ENCODE peak calls at places on chromosomes 12 and 14, in nine cellular contexts. C is mucosa of descending colon, N is brain microvascular endothelial cell, L is ovary, I is astrocyte of the spinal cord, J is left ventricle myocardium inferior, U is kidney epithelial cell, A is Peyer's patch, T is bronchial epithelial cell. M is an unnamed sample.
A peak's percentile ranks its signal among the peaks of the same experiment; 100 is the strongest.

GRCh38 chr14:98293527-98293926 is 978.5 kb downstream of the BCL11B start:
- DNase-seq in I (peak; percentile 67), L (no peak), N (no peak), T (peak; percentile 87), U (no peak), J (no peak), C (no peak), A (no peak), M (no peak)

GRCh38 chr12:49945394-49946080 is 5.0 kb upstream of the AQP2 start:
- DNase-seq in A (peak; percentile 90), N (peak; percentile 81), L (peak; percentile 85), J (peak; percentile 85), T (peak; percentile 66), I (peak; percentile 71), U (peak; percentile 28), C (peak; percentile 81), M (peak; percentile 83)

GRCh38 chr12:47757840-47758583 is 668 bp downstream of the RAPGEF3 start:
- DNase-seq in U (no peak), N (no peak), L (peak; percentile 67), J (no peak), I (no peak), C (peak; percentile 64), A (no peak), T (no peak), M (no peak)

GRCh38 chr14:48954446-48954845 is 631.7 kb downstream of the RPS29 start:
- DNase-seq in U (no peak), T (no peak), L (no peak), N (no peak), C (no peak), I (no peak), A (no peak), J (no peak), M (no peak)

GRCh38 chr14:63295991-63296630 is 22.6 kb downstream of the GPHB5 start:
- DNase-seq in C (no peak), I (peak; percentile 35), N (peak; percentile 7), U (no peak), T (no peak), A (no peak), L (no peak), J (no peak), M (peak; percentile 72)

GRCh38 chr14:55846852-55847471 is 267.0 kb downstream of the KTN1 start:
- DNase-seq in I (peak; percentile 12), C (peak; percentile 47), A (peak; percentile 48), U (peak; percentile 23), J (no peak), N (no peak), T (peak; percentile 12), L (no peak), M (peak; percentile 65)

GRCh38 chr12:8446642-8447547 is 8.9 kb upstream of the CLEC6A start:
- DNase-seq in C (no peak), U (no peak), J (no peak), T (no peak), N (no peak), A (no peak), L (no peak), I (no peak), M (no peak)

GRCh38 chr12:6775185-6775770 is 3.0 kb downstream of the LAG3 start:
- DNase-seq in I (no peak), A (no peak), L (no peak), C (no peak), T (no peak), U (no peak), N (no peak), J (no peak), M (no peak)

GRCh38 chr14:35159742-35160409 is 37.5 kb downstream of the PRORP start:
- DNase-seq in N (peak; percentile 90), C (no peak), L (no peak), J (no peak), T (peak; percentile 99), A (no peak), I (peak; percentile 91), U (peak; percentile 97), M (peak; percentile 95)

GRCh38 chr12:24226745-24227350 is 277.4 kb upstream of the SOX5 start:
- DNase-seq in A (no peak), N (peak; percentile 97), J (no peak), I (peak; percentile 96), U (peak; percentile 77), C (no peak), T (peak; percentile 93), L (no peak), M (peak; percentile 89)

GRCh38 chr12:42483534-42483857 is 106.0 kb downstream of the PRICKLE1 start:
- DNase-seq in I (no peak), T (no peak), U (no peak), N (no peak), A (peak; percentile 60), J (peak; percentile 42), C (peak; percentile 58), L (peak; percentile 67), M (peak; percentile 28)

DNA sequence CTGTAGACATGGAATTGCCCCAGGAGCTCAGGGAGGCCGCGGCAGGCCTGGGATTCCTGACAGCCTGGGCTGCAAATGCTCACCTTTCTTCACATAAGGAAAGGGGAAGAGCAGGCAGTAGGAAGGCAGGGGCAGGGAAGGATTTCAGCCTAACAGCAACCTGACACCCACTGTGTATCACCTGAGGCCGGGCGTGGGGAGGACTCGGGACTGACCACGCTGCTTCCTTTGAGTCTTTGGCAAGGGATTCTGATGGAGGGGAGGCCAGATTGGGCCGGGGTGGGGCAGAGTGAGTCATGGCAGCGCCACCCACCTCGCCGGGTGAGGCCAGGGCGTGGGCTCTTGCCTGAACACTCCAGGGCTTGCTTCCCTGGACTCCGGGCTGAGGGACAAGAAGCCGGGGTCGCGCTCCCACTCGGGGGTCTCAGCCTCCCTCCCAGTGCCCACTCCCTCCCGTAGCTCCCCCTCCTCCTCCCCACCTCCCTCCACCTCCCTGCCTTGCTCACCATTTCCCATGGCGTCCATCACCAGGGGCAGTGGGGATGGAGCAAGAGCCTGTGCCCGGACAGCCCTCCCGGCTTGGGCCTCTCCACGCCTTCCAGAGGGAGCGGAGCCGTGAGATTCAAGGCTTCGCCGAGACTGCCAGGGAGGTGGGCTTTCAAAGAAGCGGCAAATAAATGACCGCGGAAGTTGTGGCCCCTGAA is 247.9 kb upstream of the RTL1 start:
- DNase-seq in I (no peak), T (peak; percentile 28), N (no peak), A (no peak), L (no peak), C (no peak), U (no peak), J (no peak), M (no peak)
- H3K4me3 ChIP-seq in I (no peak overlapping the region), T (no peak overlapping the region), N (no peak overlapping the region), A (no peak overlapping the region), L (no peak overlapping the region), C (no peak overlapping the region), U (no peak overlapping the region), J (no peak overlapping the region), M (no peak overlapping the region)

DNA sequence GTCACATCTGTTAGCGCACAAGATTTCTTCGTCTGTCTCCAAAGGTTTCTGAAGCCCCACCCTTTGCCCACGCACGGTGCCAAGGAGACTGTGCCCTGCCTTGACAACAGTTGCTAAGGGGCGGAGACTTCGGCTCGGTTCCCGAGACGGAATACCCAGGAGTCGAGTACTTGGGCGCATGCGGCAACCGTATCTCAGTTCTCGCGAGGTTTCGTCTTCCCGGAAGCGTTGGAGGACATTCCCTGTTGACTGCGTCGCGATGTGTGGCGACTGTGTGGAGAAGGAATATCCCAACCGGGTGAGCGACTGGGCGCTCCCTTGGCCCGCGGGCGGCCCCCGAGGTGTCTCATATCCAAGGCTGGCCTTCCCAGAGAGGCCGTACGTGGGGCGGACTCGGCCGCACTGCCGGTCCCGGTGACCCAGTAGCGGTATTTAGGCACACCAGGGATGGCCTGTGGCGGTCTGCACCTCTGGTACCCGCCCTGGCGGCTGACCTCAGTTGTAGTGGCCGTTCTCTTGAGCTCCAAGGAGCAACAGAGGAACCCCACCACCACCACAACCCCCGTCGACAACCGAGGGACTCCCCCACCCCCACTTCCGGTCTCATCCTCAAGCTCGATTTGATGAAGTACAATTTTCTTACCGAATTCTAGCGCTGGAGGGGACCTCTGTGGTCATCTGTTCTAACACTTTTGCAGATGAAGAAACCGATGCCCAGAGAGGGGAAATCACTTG is at the start of gene CHURC1:
- DNase-seq in I (peak; percentile 97), L (peak; percentile 97), U (peak; percentile 97), N (peak; percentile 97), J (peak; percentile 97), T (peak; percentile 98), C (peak; percentile 99), A (peak; percentile 99), M (peak; percentile 99)
- TF ChIP-seq CTCF in I (no peak), L (no peak), U (no peak), N (no peak), J (no peak), T (no peak), C (peak; percentile 1), A (no peak), M (no peak)

DNA sequence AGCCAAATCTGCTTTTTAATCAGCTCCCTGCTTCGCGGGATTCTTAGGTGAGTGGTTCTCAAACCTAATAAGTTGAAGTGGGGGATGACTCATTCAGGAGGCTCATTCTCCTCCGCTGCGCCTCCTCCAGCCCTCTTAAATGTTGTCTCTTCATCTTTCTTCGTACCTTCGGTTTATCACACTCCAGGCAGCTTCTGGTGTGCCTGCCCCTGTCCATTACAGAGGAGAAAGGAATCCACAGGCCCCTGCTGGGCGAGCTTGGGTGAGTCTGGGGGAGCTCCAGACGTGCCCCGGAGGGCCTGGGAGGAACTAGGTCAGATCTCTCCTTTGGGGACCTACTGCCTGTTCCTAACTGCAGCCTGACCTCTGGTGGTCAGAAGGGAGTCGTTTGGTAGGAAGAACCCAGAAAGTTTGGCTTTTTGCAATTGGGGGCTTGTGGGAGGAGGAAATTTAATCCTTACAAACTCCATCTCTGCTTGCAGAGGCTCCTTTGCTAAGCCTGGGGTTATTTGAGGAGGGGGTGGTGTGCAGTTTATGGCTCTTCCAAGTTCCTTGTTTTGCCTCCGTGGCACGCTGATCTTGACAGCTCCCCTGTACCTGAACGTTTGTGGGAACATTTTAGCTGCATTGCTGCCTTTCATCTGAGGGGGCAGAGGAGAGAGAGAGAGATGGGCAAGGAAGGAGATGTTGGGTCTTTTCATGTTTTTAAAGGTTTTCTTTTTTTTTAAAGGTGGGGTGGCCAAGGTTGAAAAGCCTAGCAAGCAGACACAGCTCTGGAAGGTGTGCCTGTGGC is 84.1 kb upstream of the GNG2 start:
- DNase-seq in U (peak; percentile 14), I (peak; percentile 69), L (peak; percentile 57), A (no peak), N (peak; percentile 59), T (peak; percentile 63), J (peak; percentile 25), C (no peak), M (peak; percentile 86)
- H3K4me3 ChIP-seq in U (no peak overlapping the region), I (no peak overlapping the region), L (peak overlapping the region; percentile 26), A (no peak overlapping the region), N (no peak overlapping the region), T (peak overlapping the region; percentile 21), J (peak overlapping the region; percentile 34), C (no peak overlapping the region), M (no peak overlapping the region)

GRCh38 chr12:2417761-2418160 is 365.0 kb downstream of the CACNA1C start:
- DNase-seq in J (no peak), U (no peak), A (no peak), L (no peak), C (no peak), T (no peak), I (no peak), N (no peak), M (no peak)
- TF ChIP-seq CTCF in J (no peak), U (no peak), A (no peak), L (no peak), C (no peak), T (no peak), I (no peak), N (no peak), M (no peak)

M was measured in cardiac fibroblast.